ENCODE peak calls at places on chromosomes 7 and 10, in four cellular contexts. Z is HFF-Myc, M is GM06990, Y is upper lobe of left lung. R is an unnamed sample.

GRCh38 chr10:68463365-68464093 is 8.2 kb downstream of the DNA2 start:
- DNase-seq in Y (no peak), M (no peak), Z (no peak), R (peak)

GRCh38 chr10:8075282-8076260 is 21.1 kb downstream of the GATA3 start:
- DNase-seq in M (no peak), Y (no peak), Z (no peak), R (no peak)

GRCh38 chr7:45692031-45692430 is 117.9 kb downstream of the ADCY1 start:
- DNase-seq in Z (no peak), Y (no peak), M (no peak), R (no peak)

GRCh38 chr7:154342971-154343633 is 290.9 kb downstream of the DPP6 start:
- DNase-seq in Z (no peak), Y (no peak), M (no peak), R (no peak)

GRCh38 chr7:45985902-45986301 is 64.8 kb upstream of the IGFBP3 start:
- DNase-seq in Y (no peak), Z (peak), M (no peak), R (peak)

GRCh38 chr7:32026076-32026425 is 44.2 kb downstream of the PDE1C start:
- DNase-seq in Y (no peak), Z (no peak), M (no peak), R (no peak)

GRCh38 chr7:94344826-94345225 is 49.9 kb upstream of the COL1A2 start:
- DNase-seq in Y (no peak), Z (no peak), M (no peak), R (peak)

GRCh38 chr7:37495574-37496184 is 47.0 kb upstream of the ELMO1 start:
- DNase-seq in M (no peak), Y (no peak), Z (peak), R (peak)

GRCh38 chr7:44289341-44290249 is 35.8 kb downstream of the CAMK2B start:
- DNase-seq in Z (no peak), M (no peak), Y (peak), R (no peak)

GRCh38 chr7:55411844-55412243 is 46.7 kb downstream of the LANCL2 start:
- DNase-seq in Z (no peak), Y (peak), M (no peak), R (no peak)

GRCh38 chr7:73769481-73770001 is 529 bp downstream of the CLDN3 start:
- DNase-seq in Y (peak), Z (no peak), M (no peak), R (no peak)

GRCh38 chr10:45000138-45000763 is 472 bp upstream of the ZNF22 start:
- DNase-seq in Z (no peak), Y (no peak), M (no peak), R (peak)

GRCh38 chr7:141294122-141294829 is 220.4 kb downstream of the TMEM178B start:
- DNase-seq in M (no peak), Y (no peak), Z (no peak), R (no peak)

GRCh38 chr7:141290951-141291350 is 217.1 kb downstream of the TMEM178B start:
- DNase-seq in M (no peak), Z (no peak), Y (no peak), R (no peak)

GRCh38 chr7:141290365-141290764 is 216.5 kb downstream of the TMEM178B start:
- DNase-seq in M (no peak), Z (no peak), Y (no peak), R (no peak)

GRCh38 chr7:141288626-141289025 is 214.8 kb downstream of the TMEM178B start:
- DNase-seq in M (no peak), Y (no peak), Z (no peak), R (no peak)

GRCh38 chr7:141291541-141291940 is 217.7 kb downstream of the TMEM178B start:
- DNase-seq in Z (no peak), Y (no peak), M (no peak), R (no peak)
- H3K4me3 ChIP-seq in Z (no peak), Y (no peak), M (no peak), R (no peak)

GRCh38 chr7:85749715-85750453 is 563.0 kb upstream of the SEMA3D start:
- DNase-seq in Y (peak), M (no peak), Z (no peak), R (no peak)
- TF ChIP-seq CTCF in Y (no peak), M (peak), Z (no peak), R (no peak)

DNA sequence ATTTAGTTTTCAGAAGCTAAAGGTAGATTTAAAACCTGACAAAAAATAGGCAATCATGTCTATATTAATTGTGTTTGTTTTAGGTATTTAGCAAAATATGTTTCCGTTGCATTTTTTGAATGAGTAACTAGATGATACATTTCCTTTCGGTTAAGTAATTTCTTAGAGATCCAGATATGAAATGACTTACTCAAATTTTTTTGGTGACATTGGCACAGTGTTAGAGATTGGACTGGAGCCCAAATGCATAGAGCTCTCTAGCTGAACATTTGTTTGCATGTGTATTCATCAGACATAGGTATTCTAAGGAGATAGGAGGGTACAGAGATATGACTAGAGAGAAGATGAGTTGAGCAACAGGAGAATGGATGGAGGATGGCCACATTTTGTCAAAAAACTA is 1.9 kb downstream of the BUB3 start:
- DNase-seq in Y (no peak), M (no peak), Z (no peak), R (peak)
- H3K4me3 ChIP-seq in Y (no peak), M (peak), Z (peak), R (peak)

DNA sequence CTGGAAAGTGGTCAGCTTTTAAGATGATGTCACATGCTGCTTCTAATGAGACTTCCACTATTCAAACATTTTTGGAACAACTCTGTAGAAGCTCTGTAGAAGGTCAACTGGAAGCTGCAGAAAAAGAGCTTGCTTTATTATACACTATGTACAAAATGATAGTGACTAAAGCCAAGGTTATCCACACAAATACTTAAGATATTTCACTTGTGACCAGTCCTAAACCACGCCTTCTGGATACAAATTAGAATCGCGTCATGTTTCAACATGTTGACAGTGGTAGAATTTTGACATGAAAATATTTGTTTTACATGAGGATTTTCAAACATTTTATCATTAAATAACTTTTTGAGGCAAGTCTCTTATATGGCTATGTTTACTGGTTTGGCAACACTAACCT is 499.6 kb upstream of the PHF14 start:
- DNase-seq in M (no peak), Z (no peak), Y (no peak), R (no peak)
- TF ChIP-seq CTCF in M (no peak), Z (no peak), Y (no peak), R (no peak)

DNA sequence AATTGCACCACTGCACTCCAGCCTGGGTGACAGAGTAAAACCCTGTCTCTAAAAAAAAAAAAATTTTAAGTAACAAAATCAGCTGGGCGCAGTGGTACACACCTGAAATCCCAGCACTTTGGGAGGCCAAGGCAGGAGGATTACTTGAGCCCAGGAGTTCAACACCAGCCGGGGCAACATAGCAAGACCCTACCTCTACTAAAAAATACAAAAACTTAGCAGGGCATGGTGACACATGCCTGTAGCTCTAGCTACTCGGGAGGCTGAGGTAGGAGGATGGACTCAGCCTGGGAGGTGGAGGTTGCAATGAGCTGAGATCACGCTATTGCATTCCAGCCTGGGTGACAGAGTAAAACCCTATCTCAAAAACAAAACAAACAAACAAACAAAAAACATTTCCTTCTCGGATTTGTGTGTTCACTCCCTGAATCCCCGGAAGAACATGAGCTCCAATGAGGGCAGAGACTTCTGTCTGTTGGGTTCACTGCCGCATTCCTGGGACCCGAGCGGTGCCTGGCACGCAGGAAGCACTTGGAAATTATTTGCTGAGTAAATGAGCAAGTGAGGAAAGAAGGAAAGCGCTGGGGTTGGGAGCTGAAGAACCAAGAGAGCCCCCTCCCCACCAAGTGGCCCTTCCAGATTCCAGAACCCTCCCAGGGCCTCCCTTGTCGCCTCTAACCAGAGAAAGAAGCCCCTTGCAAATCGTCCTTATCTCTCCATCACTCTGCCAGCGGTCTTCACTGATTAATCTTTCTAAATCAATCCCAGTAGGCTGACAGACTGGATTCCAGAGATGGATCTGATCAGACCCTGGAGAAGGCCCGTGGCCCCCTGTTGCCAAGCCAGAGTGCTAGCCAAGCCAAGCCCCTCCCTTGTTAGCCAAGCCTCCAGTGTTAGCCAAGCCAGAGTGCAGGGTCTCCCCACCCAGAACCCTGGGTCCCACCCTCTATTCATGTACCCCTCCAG is 6.2 kb downstream of the TNRC18 start:
- DNase-seq in Z (no peak), M (no peak), Y (no peak), R (peak)
- H3K4me3 ChIP-seq in Z (no peak), M (no peak), Y (no peak), R (no peak)

GRCh38 chr7:157837047-157837446 is 500.2 kb downstream of the DNAJB6 start:
- DNase-seq in Y (no peak), M (no peak), Z (no peak), R (no peak)

GRCh38 chr7:157831901-157832810 is 495.4 kb downstream of the DNAJB6 start:
- DNase-seq in Z (no peak), Y (no peak), M (no peak), R (no peak)

GRCh38 chr7:157832866-157833607 is 496.2 kb downstream of the DNAJB6 start:
- DNase-seq in M (no peak), Y (no peak), Z (no peak), R (no peak)

GRCh38 chr7:157837561-157837960 is 500.8 kb downstream of the DNAJB6 start:
- DNase-seq in Y (no peak), M (no peak), Z (no peak), R (no peak)

GRCh38 chr7:157834501-157835143 is 497.8 kb downstream of the DNAJB6 start:
- DNase-seq in M (no peak), Z (no peak), Y (peak), R (no peak)
- TF ChIP-seq CTCF in M (no peak), Z (no peak), Y (no peak), R (no peak)

GRCh38 chr10:124069341-124069740 is 24.1 kb downstream of the CHST15 start:
- DNase-seq in M (no peak), Z (no peak), Y (no peak), R (no peak)

GRCh38 chr10:124067825-124068400 is 25.5 kb downstream of the CHST15 start:
- DNase-seq in Z (no peak), Y (no peak), M (no peak), R (no peak)

GRCh38 chr10:124065382-124066155 is 27.8 kb downstream of the CHST15 start:
- DNase-seq in M (no peak), Y (no peak), Z (no peak), R (no peak)

GRCh38 chr10:124068929-124069328 is 24.5 kb downstream of the CHST15 start:
- DNase-seq in Y (no peak), M (no peak), Z (no peak), R (no peak)

DNA sequence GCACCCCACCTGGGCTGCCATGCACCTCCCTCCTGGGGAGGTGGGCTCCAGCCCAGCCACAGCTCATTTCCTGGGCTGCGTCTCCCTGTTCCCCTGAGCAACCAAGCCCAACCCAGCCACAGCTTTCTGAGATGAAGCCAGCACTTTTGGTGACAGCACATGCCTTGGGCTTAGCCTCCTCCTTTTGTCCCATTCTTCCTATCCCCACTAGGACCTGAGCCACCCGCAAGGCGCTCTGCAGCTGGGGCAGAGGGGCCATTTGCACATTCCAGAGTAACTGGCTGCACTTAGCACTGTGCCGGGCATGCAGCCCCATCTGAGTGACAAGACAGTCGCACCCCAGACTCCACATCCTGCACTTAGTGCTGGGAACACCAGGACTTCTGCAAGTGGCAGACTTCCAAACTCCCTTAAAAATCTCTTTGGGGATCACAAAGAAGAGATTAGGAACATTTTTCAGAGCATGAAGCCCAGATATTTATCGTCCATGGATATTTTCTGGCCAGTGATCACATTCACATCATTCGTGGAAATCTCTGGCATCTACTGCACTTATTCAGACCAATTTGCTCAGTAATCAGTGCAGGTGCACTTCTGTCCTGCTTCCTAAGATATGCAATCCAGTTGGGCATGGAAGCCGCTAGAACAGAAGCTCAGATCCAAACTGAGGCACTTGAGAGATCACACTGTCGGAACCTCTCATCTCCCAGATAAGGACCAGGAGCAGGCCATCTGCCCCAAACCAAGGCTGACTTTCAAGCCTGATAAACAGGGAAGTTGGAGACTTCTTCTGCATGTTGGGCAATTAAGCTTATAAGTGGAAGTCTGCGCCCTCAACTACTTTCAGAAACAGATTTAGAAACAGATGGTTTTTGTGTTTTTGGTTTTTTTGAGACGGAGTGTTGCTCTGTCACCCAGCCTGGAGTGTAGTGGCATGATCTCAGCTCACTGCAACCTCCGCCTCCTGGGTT is 26.4 kb downstream of the CHST15 start:
- DNase-seq in M (no peak), Z (no peak), Y (no peak), R (no peak)
- H3K4me3 ChIP-seq in M (no peak), Z (no peak), Y (no peak), R (no peak)